ENCODE peak calls at places on chromosome 12, in nine cellular contexts. L is GM20000, C is stomach, H is nephron progenitor cell, R is LNCaP clone FGC, F is mucosa of descending colon, E is Panc1, Q is neural progenitor cell, O is endothelial cell of umbilical vein. T is an unnamed sample.

GRCh38 chr12:113955109-113955970 is 10.8 kb downstream of the RBM19 start:
- DNase-seq in R (no peak), C (peak; percentile 30), L (no peak), F (peak; percentile 56), E (no peak), O (peak; percentile 20), H (peak; percentile 54), Q (peak; percentile 62), T (no peak)

GRCh38 chr12:53450936-53451335 is 966 bp upstream of the PCBP2 start:
- DNase-seq in C (no peak), R (no peak), L (no peak), Q (no peak), H (no peak), O (no peak), E (no peak), F (no peak), T (no peak)

GRCh38 chr12:88923631-88924030 is 343.4 kb upstream of the KITLG start:
- DNase-seq in H (no peak), L (no peak), Q (no peak), F (no peak), C (no peak), R (no peak), O (no peak), E (no peak), T (no peak)

GRCh38 chr12:109736552-109737108 is 23.0 kb downstream of the FAM222A start:
- DNase-seq in C (peak; percentile 25), O (peak; percentile 41), R (no peak), H (peak; percentile 91), Q (peak; percentile 96), E (no peak), L (no peak), F (peak; percentile 41), T (no peak)

GRCh38 chr12:93336344-93336743 is 41.4 kb upstream of the NUDT4 start:
- DNase-seq in R (no peak), O (no peak), H (no peak), E (no peak), C (no peak), L (no peak), F (no peak), Q (peak; percentile 42), T (no peak)

GRCh38 chr12:52245259-52245961 is 12.4 kb downstream of the KRT7 start:
- DNase-seq in L (no peak), F (no peak), R (no peak), H (no peak), Q (no peak), E (no peak), C (no peak), O (no peak), T (no peak)

GRCh38 chr12:104498211-104498801 is 41.6 kb downstream of the CHST11 start:
- DNase-seq in F (no peak), L (no peak), C (no peak), H (no peak), R (no peak), Q (no peak), E (no peak), O (no peak), T (no peak)

GRCh38 chr12:50520345-50520744 is 15.6 kb downstream of the DIP2B start:
- DNase-seq in L (no peak), Q (no peak), H (no peak), R (no peak), F (no peak), O (no peak), C (no peak), E (no peak), T (no peak)

GRCh38 chr12:130863298-130863697 is 8.6 kb upstream of the RAN start:
- DNase-seq in C (no peak), O (no peak), E (no peak), L (no peak), Q (no peak), F (no peak), R (no peak), H (no peak), T (no peak)

GRCh38 chr12:101619868-101620761 is 25.3 kb downstream of the MYBPC1 start:
- DNase-seq in C (peak; percentile 67), E (no peak), Q (no peak), O (no peak), F (peak; percentile 46), H (no peak), L (no peak), R (peak; percentile 94), T (no peak)

GRCh38 chr12:19198272-19198671 is 68.7 kb downstream of the PLEKHA5 start:
- DNase-seq in R (no peak), C (no peak), H (no peak), F (no peak), O (no peak), Q (no peak), E (no peak), L (no peak), T (no peak)

GRCh38 chr12:69287556-69287955 is 48.2 kb downstream of the CPSF6 start:
- DNase-seq in C (no peak), H (no peak), R (no peak), Q (no peak), L (no peak), E (no peak), O (no peak), F (no peak), T (no peak)

GRCh38 chr12:69290545-69291277 is 51.3 kb downstream of the CPSF6 start:
- DNase-seq in E (peak; percentile 77), Q (peak; percentile 90), F (peak; percentile 75), R (peak; percentile 63), H (peak; percentile 84), O (peak; percentile 70), C (peak; percentile 90), L (peak; percentile 68), T (peak; percentile 47)

DNA sequence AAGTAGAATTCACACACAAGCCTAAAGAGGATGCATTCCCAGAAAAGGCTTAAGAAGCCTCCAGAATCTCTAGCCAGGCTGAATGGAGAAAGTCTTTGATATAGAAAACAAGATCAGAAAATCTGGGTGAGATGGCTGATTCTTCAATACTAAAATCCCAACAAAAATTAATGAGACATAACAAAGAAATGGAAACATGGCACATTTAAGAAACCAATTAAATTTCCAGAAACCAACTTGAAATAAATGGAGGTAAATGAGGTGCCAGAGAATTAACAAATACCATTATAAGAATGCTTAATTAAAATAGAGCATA is 51.9 kb downstream of the CPSF6 start:
- DNase-seq in L (no peak), F (no peak), H (no peak), O (no peak), E (no peak), C (no peak), Q (no peak), R (no peak), T (no peak)
- TF ChIP-seq CTCF in L (no peak), F (no peak), H (peak; percentile 30), O (no peak), E (no peak), C (no peak), Q (no peak), R (no peak), T (no peak)

GRCh38 chr12:9936597-9936996 is 4.4 kb upstream of the CLEC2A start:
- DNase-seq in C (no peak), L (no peak), H (no peak), O (no peak), E (no peak), R (no peak), F (no peak), Q (no peak), T (no peak)

GRCh38 chr12:9943244-9943643 is 11.1 kb upstream of the CLEC2A start:
- DNase-seq in F (peak; percentile 22), Q (no peak), C (no peak), H (peak; percentile 5), L (no peak), R (no peak), O (no peak), E (no peak), T (no peak)

GRCh38 chr12:9941838-9942237 is 9.7 kb upstream of the CLEC2A start:
- DNase-seq in F (no peak), E (no peak), Q (no peak), H (no peak), O (no peak), R (no peak), C (no peak), L (no peak), T (no peak)

GRCh38 chr12:9944404-9944803 is 12.2 kb upstream of the CLEC2A start:
- DNase-seq in F (no peak), E (no peak), L (no peak), Q (no peak), R (no peak), C (no peak), O (no peak), H (no peak), T (no peak)

GRCh38 chr12:9940370-9940769 is 8.2 kb upstream of the CLEC2A start:
- DNase-seq in Q (peak; percentile 14), H (no peak), E (no peak), F (no peak), O (peak; percentile 37), R (no peak), L (no peak), C (no peak), T (no peak)
- TF ChIP-seq CTCF in Q (peak; percentile 51), H (peak; percentile 13), E (peak; percentile 27), F (no peak), O (no peak), R (peak; percentile 36), L (peak; percentile 13), C (no peak), T (no peak)

DNA sequence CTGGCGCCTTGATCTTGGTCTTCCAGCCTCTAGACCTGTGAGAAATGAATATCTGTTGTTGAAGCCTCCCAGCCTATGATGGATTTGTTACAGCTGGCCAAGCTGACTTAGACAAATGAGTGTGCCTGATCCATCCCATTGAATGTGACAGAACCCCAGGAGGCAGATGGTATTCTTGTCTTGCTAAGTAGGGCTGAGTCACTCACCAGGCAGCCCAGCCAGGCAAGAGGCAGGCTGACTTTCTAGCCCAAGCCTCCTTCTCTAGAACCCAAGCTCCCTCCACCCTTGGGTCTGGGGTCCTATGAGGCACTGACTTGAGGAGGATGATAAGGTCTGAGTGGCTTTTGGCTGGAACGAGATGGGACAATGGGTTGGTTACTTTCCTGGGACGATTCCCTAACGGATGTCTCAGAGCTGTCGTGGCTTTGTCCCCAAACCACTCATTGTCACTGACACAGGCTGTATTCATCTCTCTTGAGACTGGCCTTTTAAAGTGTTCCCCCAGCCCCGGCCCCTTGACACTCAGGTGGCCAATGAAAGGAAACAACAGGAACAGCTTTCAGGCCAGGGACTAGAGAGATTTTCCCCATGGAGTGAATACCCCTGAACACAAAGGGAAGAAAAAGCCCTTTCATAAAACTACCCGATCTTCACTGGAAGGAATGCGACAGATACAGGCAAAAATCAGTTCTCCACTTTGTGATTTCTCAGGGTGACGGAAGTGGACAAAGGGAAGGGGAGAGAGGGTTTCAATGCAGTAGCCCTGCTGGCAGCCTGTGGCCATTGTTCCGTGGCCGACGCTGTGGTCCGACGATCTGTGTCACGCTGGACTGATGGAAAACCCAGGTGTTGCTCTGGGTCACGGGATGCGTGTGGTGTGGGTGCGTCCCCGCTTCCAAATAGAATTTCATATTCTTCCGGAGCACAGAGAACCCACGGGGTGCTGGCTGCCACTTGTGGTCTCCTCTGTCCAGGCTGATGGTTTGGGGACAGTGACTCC is 264.3 kb downstream of the AACS start:
- DNase-seq in O (no peak), L (no peak), C (no peak), R (no peak), F (no peak), Q (peak; percentile 86), H (no peak), E (no peak), T (no peak)
- TF ChIP-seq CTCF in O (no peak), L (no peak), C (no peak), R (no peak), F (no peak), Q (no peak), H (no peak), E (no peak), T (no peak)

DNA sequence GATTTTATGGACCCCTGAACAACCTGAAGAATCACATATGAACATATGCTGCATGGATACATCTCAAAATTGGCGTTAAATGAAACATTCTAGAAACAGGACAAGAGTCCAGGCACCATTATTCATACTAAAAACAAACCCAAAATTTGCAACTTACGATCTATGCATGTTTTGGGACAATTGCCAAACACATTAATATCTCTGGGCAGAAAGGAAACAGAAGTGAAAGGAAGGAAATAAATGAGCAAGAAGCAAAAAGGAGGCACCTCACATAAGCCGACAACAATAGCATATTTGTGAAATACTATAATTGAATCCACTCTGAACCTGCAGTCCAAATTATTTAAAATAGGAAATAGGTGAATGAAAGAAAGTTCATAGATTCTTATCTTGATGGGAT is 1505.3 kb downstream of the AACS start:
- DNase-seq in H (no peak), C (no peak), Q (no peak), E (no peak), F (no peak), O (no peak), L (no peak), R (no peak), T (no peak)
- TF ChIP-seq CTCF in H (no peak), C (no peak), Q (no peak), E (no peak), F (no peak), O (no peak), L (no peak), R (no peak), T (no peak)

T was measured in omental fat pad.